ENCODE peak calls at places on chromosomes 4 and X, in five cellular contexts. P is fibroblast of lung, W is neuronal stem cell, A is HCT116, T is PC-3. B is an unnamed sample.

GRCh38 chr4:963276-964225 is 9.8 kb downstream of the DGKQ start:
- DNase-seq in P (no peak), W (no peak), A (no peak), T (no peak), B (no peak)

GRCh38 chr4:28890949-28891348 is 1829.2 kb upstream of the PCDH7 start:
- DNase-seq in P (no peak), W (no peak), A (no peak), T (no peak), B (no peak)

GRCh38 chr4:118018381-118018780 is 15.9 kb upstream of the NDST3 start:
- DNase-seq in P (no peak), W (no peak), A (no peak), T (no peak), B (no peak)

GRCh38 chr4:3213101-3213416 is 35.9 kb upstream of the MSANTD1 start:
- DNase-seq in P (no peak), W (no peak), A (no peak), T (no peak), B (no peak)

GRCh38 chr4:38306482-38307071 is 346.4 kb downstream of the PTTG2 start:
- DNase-seq in P (no peak), W (no peak), A (no peak), T (no peak), B (no peak)

GRCh38 chr4:68948044-68948743 is 3.4 kb downstream of the UGT2A3 start:
- DNase-seq in P (no peak), W (no peak), A (no peak), T (no peak), B (no peak)

GRCh38 chr4:88411491-88412101 is 32.9 kb downstream of the HERC6 start:
- DNase-seq in P (no peak), W (no peak), A (no peak), T (no peak), B (no peak)

GRCh38 chr4:48073567-48074103 is 57.1 kb downstream of the NIPAL1 start:
- DNase-seq in P (peak; percentile 45), W (no peak), A (no peak), T (no peak), B (no peak)

GRCh38 chr4:150033109-150033508 is 45.1 kb upstream of the DCLK2 start:
- DNase-seq in P (peak; percentile 51), W (no peak), A (no peak), T (no peak), B (no peak)

GRCh38 chr4:125317526-125317880 is 2.7 kb downstream of the FAT4 start:
- DNase-seq in P (peak; percentile 55), W (peak; percentile 37), A (no peak), T (no peak), B (no peak)

GRCh38 chrX:130981836-130982235 is 76.3 kb upstream of the ARHGAP36 start:
- DNase-seq in P (no peak), W (no peak), A (no peak), T (no peak), B (no peak)

GRCh38 chr4:108890491-108890890 is 127.6 kb upstream of the ETNPPL start:
- DNase-seq in P (no peak), W (no peak), A (no peak), T (no peak), B (no peak)

GRCh38 chrX:109374276-109374960 is 107.5 kb downstream of the GUCY2F start:
- DNase-seq in P (peak; percentile 27), W (no peak), A (no peak), T (peak; percentile 3), B (no peak)

GRCh38 chr4:2076908-2077534 is 17.9 kb downstream of the NAT8L start:
- DNase-seq in P (no peak), W (no peak), A (no peak), T (no peak), B (no peak)

GRCh38 chr4:154720618-154721267 is 23.1 kb upstream of the LRAT start:
- DNase-seq in P (no peak), W (no peak), A (no peak), T (no peak), B (no peak)

GRCh38 chr4:2281575-2282343 is 19.9 kb upstream of the MXD4 start:
- DNase-seq in P (no peak), W (no peak), A (no peak), T (no peak), B (no peak)

GRCh38 chr4:2714071-2714770 is 41.9 kb downstream of the TNIP2 start:
- DNase-seq in P (peak; percentile 37), W (no peak), A (no peak), T (no peak), B (no peak)

GRCh38 chrX:49761481-49761880 is 65.7 kb upstream of the PAGE1 start:
- DNase-seq in P (no peak), W (peak; percentile 1), A (no peak), T (peak; percentile 27), B (no peak)

GRCh38 chr4:158496030-158496741 is 25.5 kb upstream of the RXFP1 start:
- DNase-seq in P (no peak), W (peak; percentile 36), A (peak; percentile 21), T (peak; percentile 58), B (no peak)

GRCh38 chrX:117898206-117898605 is 218.4 kb downstream of the KLHL13 start:
- DNase-seq in P (no peak), W (no peak), A (no peak), T (no peak), B (no peak)

GRCh38 chr4:2320746-2321145 is 58.8 kb upstream of the MXD4 start:
- DNase-seq in P (no peak), W (no peak), A (no peak), T (no peak), B (no peak)

GRCh38 chrX:47420967-47421366 is 50.6 kb downstream of the ZNF157 start:
- DNase-seq in P (no peak), W (no peak), A (no peak), T (no peak), B (no peak)

GRCh38 chrX:45623266-45623665 is 422.6 kb upstream of the DIPK2B start:
- DNase-seq in P (peak; percentile 93), W (no peak), A (no peak), T (peak; percentile 67), B (no peak)

GRCh38 chrX:1380672-1381233 is 11.2 kb downstream of the SLC25A6 start:
- DNase-seq in P (peak; percentile 16), W (no peak), A (no peak), T (no peak), B (no peak)

GRCh38 chr4:73911746-73912145 is 42.6 kb downstream of the CXCL1 start:
- DNase-seq in P (no peak), W (no peak), A (no peak), T (no peak), B (no peak)

GRCh38 chrX:129754266-129755024 is 15.7 kb downstream of the XPNPEP2 start:
- DNase-seq in P (no peak), W (peak; percentile 21), A (no peak), T (no peak), B (no peak)

GRCh38 chr4:149498246-149498645 is 317.4 kb downstream of the IQCM start:
- DNase-seq in P (no peak), W (no peak), A (no peak), T (no peak), B (no peak)

GRCh38 chrX:108412783-108413182 is 25.4 kb downstream of the COL4A6 start:
- DNase-seq in P (no peak), W (no peak), A (no peak), T (peak; percentile 72), B (no peak)

GRCh38 chrX:81261576-81261975 is 59.7 kb downstream of the SH3BGRL start:
- DNase-seq in P (peak; percentile 84), W (no peak), A (no peak), T (peak; percentile 75), B (peak; percentile 19)

GRCh38 chr4:127601029-127601428 is 31.7 kb upstream of the INTU start:
- DNase-seq in P (peak; percentile 5), W (no peak), A (no peak), T (peak; percentile 34), B (no peak)

GRCh38 chr4:7903686-7904085 is 36.0 kb downstream of the AFAP1 start:
- DNase-seq in P (peak; percentile 73), W (no peak), A (no peak), T (no peak), B (no peak)

GRCh38 chrX:99301990-99302389 is 1108.1 kb downstream of the PCDH19 start:
- DNase-seq in P (no peak), W (peak; percentile 18), A (no peak), T (peak; percentile 18), B (no peak)

GRCh38 chrX:53435997-53436396 is 1.8 kb upstream of the HSD17B10 start:
- DNase-seq in P (peak; percentile 66), W (no peak), A (peak; percentile 51), T (peak; percentile 77), B (no peak)

GRCh38 chr4:165199722-165200121 is 7.6 kb upstream of the KLHL2 start:
- DNase-seq in P (peak; percentile 87), W (no peak), A (no peak), T (peak; percentile 88), B (no peak)

GRCh38 chr4:173752610-173753009 is 222.6 kb upstream of the HAND2 start:
- DNase-seq in P (no peak), W (peak; percentile 27), A (peak; percentile 58), T (peak; percentile 28), B (no peak)

GRCh38 chrX:24498975-24499374 is 33.9 kb downstream of the PDK3 start:
- DNase-seq in P (peak; percentile 6), W (no peak), A (no peak), T (peak; percentile 55), B (no peak)

GRCh38 chr4:179165862-179166261 is 1723.6 kb upstream of the AGA start:
- DNase-seq in P (no peak), W (no peak), A (no peak), T (no peak), B (no peak)
- H3K9ac ChIP-seq in P (no peak overlapping the region), W (no peak overlapping the region), A (no peak overlapping the region), T (peak overlapping the region; percentile 25), B (no peak overlapping the region)

GRCh38 chr4:162265802-162266201 is 102.0 kb upstream of the FSTL5 start:
- DNase-seq in P (no peak), W (no peak), A (no peak), T (no peak), B (no peak)
- H3K27ac ChIP-seq in P (no peak overlapping the region), W (no peak overlapping the region), A (no peak overlapping the region), T (no peak overlapping the region), B (no peak overlapping the region)

DNA sequence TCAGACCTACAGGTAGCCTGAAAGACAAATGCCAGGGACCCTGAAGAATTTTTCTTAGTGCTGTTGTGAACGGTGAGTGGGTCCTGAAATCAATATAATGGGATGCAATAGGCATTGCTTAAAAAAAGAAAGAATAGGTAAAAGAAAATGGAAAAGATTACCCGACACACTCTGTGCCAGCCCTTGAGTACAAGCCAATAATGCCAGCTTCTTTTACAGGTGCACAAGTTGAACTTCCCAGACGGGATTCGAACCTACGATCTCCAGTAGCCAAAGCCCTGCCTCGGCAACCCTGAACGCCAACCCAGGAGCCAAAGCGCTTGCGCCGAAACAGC is 24.7 kb upstream of the GLOD5 start:
- DNase-seq in P (no peak), W (no peak), A (no peak), T (no peak), B (no peak)
- H3K9ac ChIP-seq in P (no peak overlapping the region), W (no peak overlapping the region), A (peak overlapping the region; percentile 51), T (no peak overlapping the region), B (no peak overlapping the region)

DNA sequence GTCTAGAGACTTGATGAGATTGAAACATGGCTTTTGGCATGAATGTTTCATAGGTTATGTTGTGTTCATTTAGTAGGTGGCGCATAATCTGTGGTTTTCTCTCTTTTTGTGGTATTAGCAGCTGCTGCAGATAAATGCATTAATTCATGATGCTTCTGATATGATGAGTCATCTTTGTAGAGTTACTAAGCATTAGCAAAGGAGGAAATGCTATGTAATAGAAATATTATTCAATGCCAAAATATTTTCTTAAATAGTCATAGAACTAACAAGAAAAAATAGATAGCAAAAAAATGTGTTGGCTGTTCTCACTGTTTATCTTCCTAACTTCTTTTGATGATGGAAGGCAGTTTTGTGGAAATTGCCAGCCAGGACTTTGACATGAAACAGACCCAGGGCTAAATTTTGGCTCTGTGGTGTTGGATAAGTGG is 3.6 kb downstream of the ZXDB start:
- DNase-seq in P (peak; percentile 91), W (no peak), A (no peak), T (peak; percentile 84), B (peak; percentile 41)
- H3K27ac ChIP-seq in P (peak overlapping the region; percentile 54), W (no peak overlapping the region), A (no peak overlapping the region), T (peak overlapping the region; percentile 72), B (peak overlapping the region; percentile 40)